ENCODE peak calls at places on chromosomes 6 and 20, in nine cellular contexts. A is psoas muscle; P is PC-3; W is heart left ventricle; B is IMR-90; R is ovary; Y is spleen; L is left ventricle myocardium inferior; T is CD4-positive, CD25-positive, alpha-beta regulatory T cell. H is an unnamed sample.
A peak's percentile ranks its signal among the peaks of the same experiment; 100 is the strongest.

GRCh38 chr6:77626431-77626830 is 26.4 kb upstream of the MEI4 start:
- DNase-seq in T (no peak), R (no peak), L (no peak), B (no peak), Y (no peak), P (no peak), A (no peak), W (no peak), H (no peak)

GRCh38 chr6:101069191-101069795 is 188.2 kb upstream of the ASCC3 start:
- DNase-seq in Y (no peak), T (no peak), L (no peak), P (peak; percentile 78), W (no peak), A (no peak), B (no peak), R (no peak), H (no peak)

GRCh38 chr20:4329232-4329631 is 313.9 kb upstream of the RNF24 start:
- DNase-seq in P (no peak), R (no peak), Y (no peak), B (no peak), T (no peak), A (no peak), L (no peak), W (no peak), H (no peak)

GRCh38 chr6:80094017-80094416 is 12.5 kb upstream of the BCKDHB start:
- DNase-seq in P (peak; percentile 49), A (no peak), T (no peak), W (no peak), L (no peak), Y (no peak), R (no peak), B (peak; percentile 21), H (no peak)

GRCh38 chr20:4853004-4853403 is 131.3 kb downstream of the PRND start:
- DNase-seq in L (no peak), T (no peak), Y (no peak), W (no peak), A (no peak), P (no peak), B (no peak), R (no peak), H (no peak)

GRCh38 chr6:167298166-167298565 is 7.1 kb downstream of the UNC93A start:
- DNase-seq in B (no peak), R (no peak), Y (no peak), A (no peak), T (no peak), L (no peak), W (no peak), P (no peak), H (no peak)

GRCh38 chr20:41360831-41361756 is 5.5 kb downstream of the EMILIN3 start:
- DNase-seq in L (no peak), B (no peak), W (no peak), A (no peak), R (no peak), P (no peak), T (no peak), Y (peak; percentile 68), H (no peak)

GRCh38 chr20:3805594-3806264 is 9.6 kb downstream of the CDC25B start:
- DNase-seq in T (no peak), B (peak; percentile 50), P (peak; percentile 57), R (no peak), Y (peak; percentile 41), W (peak; percentile 25), L (no peak), A (no peak), H (no peak)

GRCh38 chr6:112196290-112196689 is 58.1 kb downstream of the LAMA4 start:
- DNase-seq in T (no peak), W (no peak), B (no peak), A (no peak), R (no peak), L (no peak), P (no peak), Y (no peak), H (no peak)

GRCh38 chr6:97919046-97919445 is 636.0 kb upstream of the MMS22L start:
- DNase-seq in Y (no peak), W (no peak), A (no peak), L (no peak), B (no peak), P (no peak), R (no peak), T (no peak), H (no peak)

DNA sequence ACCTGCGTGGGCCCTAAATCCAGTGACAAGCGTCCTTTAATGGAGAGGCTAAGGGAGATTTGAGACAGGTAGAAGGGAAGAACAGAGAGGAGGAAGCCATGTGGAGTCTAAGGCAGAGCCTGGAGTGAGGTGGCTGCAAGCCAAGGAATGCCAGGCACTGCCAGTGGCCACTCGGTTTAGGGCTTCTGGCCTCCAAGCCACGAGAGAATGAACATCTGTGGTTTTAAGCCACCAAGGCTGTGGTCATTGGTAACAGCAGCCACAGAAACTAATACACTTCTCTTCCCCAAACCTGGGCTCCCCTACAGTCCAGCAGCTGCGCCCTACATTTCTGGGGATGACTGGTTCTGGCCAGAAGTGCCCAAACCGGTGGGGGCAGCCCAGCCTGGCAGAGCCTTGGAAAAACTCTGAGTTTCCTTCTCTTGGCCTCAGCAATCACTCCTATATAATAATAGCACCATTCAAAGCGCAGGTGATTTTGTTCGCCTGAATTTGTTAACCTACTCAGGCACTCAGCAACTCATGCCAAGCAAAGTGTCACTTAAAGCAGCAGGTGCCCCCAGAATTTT is 81.8 kb downstream of the TMEM242 start:
- DNase-seq in R (no peak), B (no peak), P (peak; percentile 3), A (no peak), T (no peak), W (no peak), Y (peak; percentile 13), L (no peak), H (no peak)
- H3K27ac ChIP-seq in R (no peak overlapping the region), B (no peak overlapping the region), P (no peak overlapping the region), A (peak overlapping the region; percentile 93), T (no peak overlapping the region), W (no peak overlapping the region), Y (peak overlapping the region; percentile 70), L (peak overlapping the region; percentile 61), H (no peak overlapping the region)

GRCh38 chr6:106097368-106098231 is 11.5 kb downstream of the PRDM1 start:
- DNase-seq in A (no peak), W (no peak), R (no peak), P (peak; percentile 23), B (peak; percentile 63), L (no peak), Y (no peak), T (peak; percentile 47), H (peak; percentile 61)

GRCh38 chr6:106101466-106101865 is 15.3 kb downstream of the PRDM1 start:
- DNase-seq in Y (no peak), A (no peak), R (no peak), P (peak; percentile 50), B (no peak), T (no peak), L (no peak), W (no peak), H (no peak)

GRCh38 chr6:106098383-106099234 is 12.5 kb downstream of the PRDM1 start:
- DNase-seq in R (no peak), Y (peak; percentile 84), B (peak; percentile 89), A (no peak), W (peak; percentile 45), P (peak; percentile 78), L (no peak), T (peak; percentile 67), H (peak; percentile 82)

GRCh38 chr6:106100755-106101154 is 14.6 kb downstream of the PRDM1 start:
- DNase-seq in Y (no peak), P (no peak), A (no peak), B (no peak), W (no peak), L (no peak), T (no peak), R (no peak), H (no peak)

GRCh38 chr6:106099235-106099537 is 13.1 kb downstream of the PRDM1 start:
- DNase-seq in A (no peak), T (no peak), Y (no peak), B (no peak), W (no peak), P (peak; percentile 27), R (no peak), L (no peak), H (no peak)
- H3K4me3 ChIP-seq in A (peak overlapping the region; percentile 60), T (peak overlapping the region; percentile 100), Y (peak overlapping the region; percentile 29), B (peak overlapping the region; percentile 65), W (peak overlapping the region; percentile 56), P (peak overlapping the region; percentile 78), R (no peak overlapping the region), L (peak overlapping the region; percentile 58), H (peak overlapping the region; percentile 18)

GRCh38 chr6:35295521-35296315 is 1.9 kb upstream of the DEF6 start:
- DNase-seq in T (no peak), R (no peak), L (no peak), B (no peak), Y (no peak), A (no peak), W (no peak), P (no peak), H (no peak)

GRCh38 chr6:35298625-35299140 is 1.1 kb downstream of the DEF6 start:
- DNase-seq in W (no peak), R (no peak), P (no peak), Y (no peak), T (no peak), L (no peak), A (no peak), B (no peak), H (no peak)

GRCh38 chr6:35297541-35298481 is at the start of gene DEF6:
- DNase-seq in A (peak; percentile 76), Y (peak; percentile 97), B (peak; percentile 82), P (peak; percentile 95), T (peak; percentile 80), L (peak; percentile 82), W (peak; percentile 84), R (peak; percentile 82), H (peak; percentile 82)

GRCh38 chr6:35295036-35295435 is 2.6 kb upstream of the DEF6 start:
- DNase-seq in R (no peak), W (no peak), L (no peak), Y (no peak), A (no peak), T (no peak), P (no peak), B (no peak), H (no peak)

DNA sequence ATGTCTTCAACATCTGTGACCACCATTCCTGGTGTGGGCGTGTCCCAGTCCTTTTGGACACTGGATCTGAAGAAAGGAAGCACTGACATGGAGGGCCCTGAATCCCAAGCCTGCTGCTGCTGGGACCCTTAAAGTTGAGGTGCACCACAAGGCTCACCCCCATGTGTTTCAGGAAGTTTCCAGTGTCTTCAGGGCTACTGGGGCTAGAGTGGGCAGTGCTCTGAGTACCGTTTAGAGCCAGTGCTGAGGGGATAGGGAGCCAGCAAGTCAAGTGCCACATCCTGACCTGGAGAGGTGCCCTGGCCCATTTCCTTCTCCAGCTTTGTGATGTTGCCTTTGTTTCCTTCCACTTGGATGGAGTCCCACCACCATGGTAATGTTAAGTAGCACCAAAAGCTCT is 687 bp upstream of the DEF6 start:
- DNase-seq in L (no peak), Y (no peak), T (no peak), A (no peak), R (no peak), W (no peak), P (no peak), B (no peak), H (no peak)
- H3K27ac ChIP-seq in L (no peak overlapping the region), Y (peak overlapping the region; percentile 98), T (peak overlapping the region; percentile 51), A (peak overlapping the region; percentile 38), R (no peak overlapping the region), W (peak overlapping the region; percentile 61), P (no peak overlapping the region), B (no peak overlapping the region), H (no peak overlapping the region)

DNA sequence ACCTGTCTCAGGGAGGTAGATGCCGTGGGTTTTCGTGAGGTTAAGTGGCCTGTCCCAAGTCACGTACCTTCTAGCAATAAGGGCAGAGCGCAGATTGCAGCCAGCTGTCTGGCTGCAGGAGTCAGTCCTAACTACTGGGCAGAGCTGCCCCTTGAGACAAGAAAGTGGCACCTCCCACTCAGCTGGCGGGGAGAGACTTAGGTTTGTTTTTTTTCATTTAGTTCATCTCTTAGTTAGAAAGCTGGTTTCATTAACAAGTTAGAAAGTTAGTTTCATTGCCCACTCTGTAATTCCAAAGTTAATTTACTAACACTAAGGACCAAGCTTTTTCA is 230.2 kb downstream of the ZMYND8 start:
- DNase-seq in B (no peak), T (no peak), A (no peak), L (no peak), P (no peak), W (no peak), R (no peak), Y (no peak), H (no peak)
- H3K4me3 ChIP-seq in B (no peak overlapping the region), T (no peak overlapping the region), A (no peak overlapping the region), L (no peak overlapping the region), P (no peak overlapping the region), W (no peak overlapping the region), R (no peak overlapping the region), Y (no peak overlapping the region), H (no peak overlapping the region)